ENCODE peak calls at places on chromosomes 7 and 10, in seven cellular contexts. Q is body of pancreas; R is naive thymus-derived CD8-positive, alpha-beta T cell; U is SK-MEL-5; N is astrocyte of the hippocampus; E is activated CD4-positive, alpha-beta T cell treated with anti-CD3 and anti-CD28 coated beads for 24 hours; P is pons. L is an unnamed sample.

GRCh38 chr7:152406491-152406890 is 29.3 kb downstream of the KMT2C start:
- DNase-seq in Q (no peak), R (no peak), U (no peak), N (no peak), E (no peak), P (no peak), L (no peak)

GRCh38 chr7:7857143-7857583 is 111.4 kb upstream of the GLCCI1 start:
- DNase-seq in Q (no peak), R (no peak), U (no peak), N (no peak), E (no peak), P (peak; percentile 58), L (no peak)

GRCh38 chr10:119859422-119860258 is 13.0 kb downstream of the MCMBP start:
- DNase-seq in Q (no peak), R (no peak), U (peak; percentile 49), N (peak; percentile 59), E (no peak), P (peak; percentile 79), L (no peak)

GRCh38 chr10:72834183-72834825 is 59.2 kb upstream of the OIT3 start:
- DNase-seq in Q (peak; percentile 42), R (peak; percentile 4), U (peak; percentile 68), N (peak; percentile 79), E (peak; percentile 7), P (peak; percentile 84), L (peak; percentile 21)

GRCh38 chr7:80066646-80067045 is 68.0 kb upstream of the GNAI1 start:
- DNase-seq in Q (no peak), R (no peak), U (no peak), N (no peak), E (no peak), P (no peak), L (no peak)

GRCh38 chr7:28957064-28957821 is 887 bp downstream of the TRIL start:
- DNase-seq in Q (peak; percentile 17), R (no peak), U (no peak), N (no peak), E (no peak), P (no peak), L (no peak)

GRCh38 chr7:12703881-12704280 is 16.4 kb downstream of the ARL4A start:
- DNase-seq in Q (no peak), R (no peak), U (no peak), N (no peak), E (no peak), P (no peak), L (no peak)

GRCh38 chr10:80660736-80661135 is 123.0 kb downstream of the SH2D4B start:
- DNase-seq in Q (no peak), R (no peak), U (no peak), N (no peak), E (no peak), P (peak; percentile 83), L (no peak)

GRCh38 chr7:30327813-30328212 is 43.4 kb downstream of the ZNRF2 start:
- DNase-seq in Q (no peak), R (no peak), U (no peak), N (peak; percentile 44), E (no peak), P (no peak), L (no peak)

GRCh38 chr10:33950216-33950615 is 615.7 kb upstream of the NRP1 start:
- DNase-seq in Q (no peak), R (no peak), U (no peak), N (no peak), E (no peak), P (no peak), L (no peak)

L was measured in T follicular helper cell.